ENCODE peak calls at places on chromosomes 2 and 18, in nine cellular contexts. X is stomach; O is tibial artery; E is CD4-positive, CD25-positive, alpha-beta regulatory T cell; K is pancreas; T is CD8-positive, alpha-beta T cell; H is hepatocyte; S is GM12878; F is osteoblast. B is an unnamed sample. For H3K4me1, the result is how much of the 10 kb centered on the place peaks cover.

GRCh38 chr2:158773121-158773520 is 22.0 kb upstream of the DAPL1 start:
- DNase-seq in X (no peak), H (no peak), S (no peak), T (no peak), O (peak), F (peak), E (no peak), K (no peak), B (no peak)

GRCh38 chr2:3536682-3537632 is 17.6 kb upstream of the ADI1 start:
- DNase-seq in H (peak), O (no peak), T (no peak), S (no peak), K (no peak), E (no peak), F (no peak), X (no peak), B (no peak)

GRCh38 chr2:6353669-6354068 is 512.0 kb downstream of the CMPK2 start:
- DNase-seq in K (no peak), X (no peak), E (no peak), F (no peak), T (no peak), H (no peak), S (peak), O (no peak), B (no peak)

GRCh38 chr2:85861180-85861579 is 27.6 kb downstream of the ST3GAL5 start:
- DNase-seq in T (no peak), H (no peak), E (peak), O (no peak), F (no peak), X (no peak), K (no peak), S (peak), B (no peak)

GRCh38 chr2:239247401-239248245 is 153.2 kb downstream of the HDAC4 start:
- DNase-seq in E (no peak), T (no peak), H (no peak), S (no peak), K (no peak), O (no peak), X (no peak), F (no peak), B (no peak)

GRCh38 chr2:172772637-172773036 is 37.0 kb downstream of the RAPGEF4 start:
- DNase-seq in S (no peak), K (no peak), H (peak), F (no peak), O (no peak), X (peak), T (no peak), E (no peak), B (no peak)

GRCh38 chr2:72147303-72147970 is at the start of gene CYP26B1:
- DNase-seq in K (no peak), O (no peak), F (peak), T (peak), S (no peak), H (peak), E (no peak), X (peak), B (no peak)

GRCh38 chr2:1055014-1055595 is 104.5 kb downstream of the SNTG2 start:
- DNase-seq in K (no peak), S (no peak), T (no peak), X (no peak), O (no peak), E (no peak), H (no peak), F (peak), B (no peak)

GRCh38 chr2:61018319-61018750 is 280 bp upstream of the PUS10 start:
- DNase-seq in O (no peak), F (no peak), X (no peak), H (no peak), S (no peak), K (no peak), T (no peak), E (no peak), B (no peak)

GRCh38 chr2:100260712-100261620 is 61.3 kb downstream of the LONRF2 start:
- DNase-seq in K (peak), E (no peak), X (peak), F (peak), O (peak), H (peak), T (no peak), S (no peak), B (peak)

GRCh38 chr2:37670378-37671012 is 947 bp downstream of the CDC42EP3 start:
- DNase-seq in H (peak), F (peak), S (no peak), O (no peak), X (no peak), T (no peak), K (no peak), E (no peak), B (no peak)

GRCh38 chr2:54020793-54021414 is 50.1 kb upstream of the PSME4 start:
- DNase-seq in O (no peak), H (peak), F (no peak), S (no peak), T (no peak), X (no peak), K (no peak), E (no peak), B (no peak)

GRCh38 chr2:145631561-145631960 is 1111.6 kb upstream of the ZEB2 start:
- DNase-seq in O (no peak), K (no peak), F (no peak), H (no peak), X (no peak), E (no peak), T (no peak), S (no peak), B (no peak)

GRCh38 chr2:70132244-70133126 is 45.2 kb downstream of the PCBP1 start:
- DNase-seq in T (peak), H (peak), S (no peak), X (peak), O (peak), F (peak), E (peak), K (no peak), B (no peak)

GRCh38 chr2:115161531-115162453 is 719.4 kb downstream of the DPP10 start:
- DNase-seq in T (no peak), S (no peak), E (no peak), O (no peak), X (peak), H (peak), K (peak), F (no peak), B (peak)

GRCh38 chr2:105005170-105005569 is 32.7 kb upstream of the MRPS9 start:
- DNase-seq in S (no peak), K (no peak), F (no peak), H (peak), X (no peak), T (no peak), O (no peak), E (no peak), B (no peak)

GRCh38 chr18:62682396-62682795 is 32.9 kb upstream of the PHLPP1 start:
- DNase-seq in X (no peak), K (no peak), T (no peak), O (no peak), F (no peak), E (no peak), H (no peak), S (no peak), B (no peak)

GRCh38 chr2:189533274-189534035 is 47.1 kb downstream of the SLC40A1 start:
- DNase-seq in T (no peak), E (no peak), S (no peak), X (no peak), F (no peak), H (peak), O (no peak), K (no peak), B (no peak)

GRCh38 chr2:85911836-85912692 is 23.3 kb upstream of the ST3GAL5 start:
- DNase-seq in H (peak), S (no peak), T (no peak), X (no peak), E (no peak), F (peak), O (peak), K (no peak), B (no peak)

GRCh38 chr2:231716641-231717280 is 8.4 kb downstream of the PTMA start:
- DNase-seq in O (no peak), S (no peak), X (no peak), H (no peak), E (no peak), T (no peak), K (no peak), F (peak), B (no peak)

GRCh38 chr2:231720971-231721640 is 12.8 kb downstream of the PTMA start:
- DNase-seq in T (no peak), E (no peak), O (no peak), X (no peak), F (no peak), S (peak), K (no peak), H (no peak), B (no peak)

GRCh38 chr2:231717281-231718180 is 9.2 kb downstream of the PTMA start:
- DNase-seq in K (no peak), H (no peak), T (no peak), E (peak), X (no peak), O (no peak), F (peak), S (peak), B (no peak)

GRCh38 chr2:231720292-231720691 is 12.0 kb downstream of the PTMA start:
- DNase-seq in H (no peak), K (no peak), E (no peak), X (no peak), T (no peak), S (no peak), F (no peak), O (no peak), B (no peak)

GRCh38 chr2:231718799-231719198 is 10.5 kb downstream of the PTMA start:
- DNase-seq in F (no peak), T (no peak), K (no peak), E (no peak), X (no peak), O (no peak), S (no peak), H (no peak), B (no peak)
- H3K4me1 ChIP-seq in F (under half), T (under half), K (under half), E (under half), X (under half), O (under half), S (under half), H (under half), B (under half)

GRCh38 chr18:74478876-74479275 is 17.3 kb upstream of the CNDP2 start:
- DNase-seq in K (no peak), T (no peak), E (no peak), S (no peak), H (no peak), F (no peak), O (no peak), X (no peak), B (no peak)

GRCh38 chr18:74480149-74480651 is 16.0 kb upstream of the CNDP2 start:
- DNase-seq in F (no peak), T (no peak), X (no peak), O (no peak), K (no peak), H (no peak), S (no peak), E (no peak), B (no peak)

GRCh38 chr18:74478316-74478715 is 17.8 kb upstream of the CNDP2 start:
- DNase-seq in E (no peak), K (no peak), F (no peak), S (no peak), H (no peak), O (no peak), X (no peak), T (no peak), B (no peak)

GRCh38 chr18:74477771-74478170 is 18.4 kb upstream of the CNDP2 start:
- DNase-seq in H (no peak), F (no peak), K (no peak), E (no peak), S (no peak), X (no peak), O (no peak), T (no peak), B (no peak)

DNA sequence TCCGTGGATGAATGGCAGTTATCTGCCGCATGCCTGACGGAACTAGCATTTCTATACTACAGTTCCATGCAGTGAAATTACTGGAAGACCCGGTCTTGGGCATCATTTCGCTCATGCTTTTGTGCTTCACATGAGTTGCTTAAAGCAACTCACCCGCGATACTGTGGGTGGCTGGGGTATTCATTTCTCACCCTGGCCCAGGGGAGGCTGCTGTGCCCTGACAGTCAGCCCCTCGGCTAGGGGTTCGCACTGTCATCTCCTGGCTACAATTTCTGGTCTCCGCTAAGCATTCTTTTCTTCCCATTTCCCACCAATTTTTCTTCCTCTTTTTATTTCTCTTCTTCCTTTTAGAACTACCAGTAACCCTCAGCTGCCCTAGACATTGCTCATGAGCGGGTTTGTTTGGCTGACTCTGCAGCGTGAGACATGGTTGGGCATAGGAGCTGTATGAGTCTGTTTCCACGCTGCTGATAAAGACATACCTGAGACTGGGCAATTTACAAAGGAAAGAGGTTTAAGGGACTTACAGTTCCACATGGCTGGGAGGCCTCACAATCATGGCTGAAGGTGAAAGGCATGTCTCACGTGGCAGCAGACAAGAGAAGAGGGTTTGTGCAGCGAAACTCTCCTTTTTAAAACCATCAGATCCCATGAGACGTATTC is 16.5 kb upstream of the CNDP2 start:
- DNase-seq in F (no peak), S (no peak), E (no peak), T (no peak), X (no peak), K (no peak), O (no peak), H (no peak), B (no peak)
- H3K27ac ChIP-seq in F (no peak), S (no peak), E (no peak), T (no peak), X (peak), K (no peak), O (no peak), H (peak), B (no peak)

DNA sequence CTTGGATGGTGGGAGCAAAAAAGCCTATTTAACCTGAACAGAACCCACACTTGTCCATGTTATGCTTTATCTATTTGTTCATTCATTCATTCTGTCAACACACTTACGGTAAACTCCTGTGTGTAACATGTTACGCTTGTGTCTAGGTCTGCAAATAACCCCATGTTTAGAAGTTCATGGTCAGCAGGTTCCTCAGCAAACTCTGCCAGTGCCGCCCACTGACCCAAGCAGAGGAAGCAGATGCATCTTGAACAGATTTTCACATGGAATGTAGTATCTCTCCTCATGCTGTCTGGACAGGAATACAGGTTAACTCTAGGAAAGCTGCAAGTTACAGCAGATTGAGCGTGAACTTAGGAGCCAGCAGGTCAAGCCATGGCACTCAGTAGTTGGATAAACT is 213.7 kb upstream of the COPS8 start:
- DNase-seq in S (no peak), E (no peak), O (no peak), H (no peak), X (no peak), T (no peak), K (no peak), F (no peak), B (no peak)
- H3K4me3 ChIP-seq in S (no peak), E (no peak), O (no peak), H (no peak), X (no peak), T (no peak), K (no peak), F (no peak), B (no peak)

DNA sequence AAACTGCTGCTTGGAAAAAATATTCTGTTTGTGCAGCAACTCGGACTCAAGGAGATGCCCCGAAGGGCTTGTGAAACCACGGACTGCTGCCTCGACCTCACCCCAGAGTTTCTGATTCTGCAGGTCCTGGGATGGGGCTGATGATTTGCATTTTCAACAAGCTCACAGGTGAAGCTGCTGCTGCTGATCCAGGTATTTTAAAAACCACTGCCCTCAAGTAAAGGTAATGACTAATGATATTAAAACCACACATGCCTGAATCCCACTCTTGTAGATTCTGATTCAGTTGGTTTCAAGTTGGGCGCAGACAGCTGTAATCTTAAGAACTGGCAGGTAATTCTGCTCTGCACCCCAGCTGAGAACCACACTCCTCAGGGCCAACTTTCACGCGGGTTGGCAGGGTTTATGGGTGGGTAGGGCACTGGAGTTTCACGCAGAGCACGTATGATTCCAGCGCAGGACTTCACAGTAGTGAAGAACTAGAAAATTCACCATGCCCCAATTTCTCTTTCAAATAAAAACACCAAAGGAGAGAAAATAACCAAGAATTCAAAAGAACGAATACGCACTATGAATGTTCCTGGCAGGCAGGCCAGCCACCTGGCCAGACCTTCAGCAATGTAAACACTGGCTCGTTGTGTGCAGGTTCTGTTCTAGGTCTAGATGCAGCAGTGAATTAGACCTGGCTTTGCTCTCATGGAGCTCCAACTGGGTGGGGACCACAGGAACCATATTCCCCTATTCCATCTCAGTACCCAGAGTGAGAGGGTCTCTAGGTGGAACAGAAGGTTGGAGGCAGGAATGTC is 74.6 kb upstream of the ZFP36L2 start:
- DNase-seq in F (no peak), T (no peak), S (no peak), H (no peak), K (peak), X (peak), E (no peak), O (no peak), B (no peak)
- H3K4me1 ChIP-seq in F (under half), T (under half), S (under half), H (under half), K (under half), X (half or more), E (under half), O (under half), B (under half)

GRCh38 chr2:32652555-32653209 is 24.8 kb downstream of the TTC27 start:
- DNase-seq in S (no peak), O (no peak), X (no peak), K (no peak), T (no peak), H (no peak), F (no peak), E (no peak), B (no peak)
- H3K27ac ChIP-seq in S (no peak), O (peak), X (no peak), K (no peak), T (no peak), H (no peak), F (peak), E (no peak), B (no peak)